ENCODE peak calls at places on chromosomes 6 and 20, in six cellular contexts. J is fibroblast of lung, O is adrenal gland, B is cardiac muscle cell, C is transverse colon, F is uterus. V is an unnamed sample.
A peak's percentile ranks its signal among the peaks of the same experiment; 100 is the strongest.

GRCh38 chr6:123888779-123889513 is 85.3 kb downstream of the NKAIN2 start:
- DNase-seq in J (no peak), O (no peak), B (peak; percentile 81), C (no peak), F (no peak), V (no peak)

GRCh38 chr6:4023240-4023639 is 55.7 kb downstream of the FAM217A start:
- DNase-seq in J (peak; percentile 33), O (no peak), B (no peak), C (no peak), F (no peak), V (no peak)

GRCh38 chr20:18702736-18703135 is 110.8 kb upstream of the SCP2D1 start:
- DNase-seq in J (no peak), O (no peak), B (no peak), C (no peak), F (no peak), V (no peak)

GRCh38 chr6:166203641-166204222 is 36.1 kb upstream of the TBXT start:
- DNase-seq in J (no peak), O (no peak), B (no peak), C (no peak), F (no peak), V (no peak)

GRCh38 chr20:2509794-2510193 is 1.1 kb upstream of the ZNF343 start:
- DNase-seq in J (no peak), O (no peak), B (no peak), C (no peak), F (no peak), V (no peak)

GRCh38 chr20:61476956-61477355 is 224.9 kb downstream of the CDH4 start:
- DNase-seq in J (no peak), O (no peak), B (no peak), C (no peak), F (no peak), V (no peak)

GRCh38 chr6:139925894-139926641 is 551.6 kb upstream of the CITED2 start:
- DNase-seq in J (peak; percentile 98), O (no peak), B (no peak), C (no peak), F (peak; percentile 27), V (no peak)

GRCh38 chr6:85186546-85187170 is 263.2 kb upstream of the NT5E start:
- DNase-seq in J (peak; percentile 5), O (no peak), B (no peak), C (no peak), F (no peak), V (no peak)

GRCh38 chr6:114862809-114863208 is 520.0 kb upstream of the HS3ST5 start:
- DNase-seq in J (no peak), O (no peak), B (no peak), C (no peak), F (no peak), V (no peak)

GRCh38 chr6:148971027-148971927 is 224.4 kb downstream of the UST start:
- DNase-seq in J (no peak), O (no peak), B (no peak), C (no peak), F (no peak), V (no peak)

GRCh38 chr6:148967546-148967945 is 220.7 kb downstream of the UST start:
- DNase-seq in J (no peak), O (no peak), B (no peak), C (no peak), F (no peak), V (no peak)

GRCh38 chr6:148968636-148969270 is 221.9 kb downstream of the UST start:
- DNase-seq in J (peak; percentile 30), O (no peak), B (no peak), C (no peak), F (no peak), V (no peak)

GRCh38 chr6:148969271-148969666 is 222.4 kb downstream of the UST start:
- DNase-seq in J (no peak), O (no peak), B (no peak), C (no peak), F (no peak), V (no peak)

GRCh38 chr6:148969679-148970078 is 222.8 kb downstream of the UST start:
- DNase-seq in J (peak; percentile 92), O (no peak), B (no peak), C (peak; percentile 39), F (no peak), V (no peak)
- H3K27ac ChIP-seq in J (peak overlapping the region; percentile 74), O (no peak overlapping the region), B (no peak overlapping the region), C (peak overlapping the region; percentile 28), F (no peak overlapping the region), V (no peak overlapping the region)

GRCh38 chr20:7291319-7291943 is 523.9 kb downstream of the BMP2 start:
- DNase-seq in J (no peak), O (no peak), B (no peak), C (no peak), F (no peak), V (no peak)
- H3K27ac ChIP-seq in J (no peak overlapping the region), O (no peak overlapping the region), B (no peak overlapping the region), C (no peak overlapping the region), F (no peak overlapping the region), V (no peak overlapping the region)

DNA sequence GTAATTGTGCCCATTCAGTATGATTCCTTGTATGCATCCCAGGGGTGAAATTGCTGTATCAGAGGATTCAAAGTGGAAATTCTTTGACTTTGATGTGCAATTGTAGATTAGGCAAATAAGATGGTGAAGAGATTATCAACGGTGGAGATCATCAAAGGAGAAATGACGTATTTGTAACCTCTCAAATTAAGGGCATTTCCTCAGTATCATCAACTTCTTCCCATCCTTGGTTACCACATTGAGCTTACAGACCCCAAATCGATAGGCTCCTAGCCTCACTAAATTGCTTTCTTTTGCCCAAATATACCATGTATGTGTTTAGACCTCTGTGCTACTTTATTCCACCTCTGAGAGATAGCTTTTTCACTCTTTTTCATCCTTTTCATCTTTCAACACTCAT is 213.1 kb upstream of the ZFP64 start:
- DNase-seq in J (no peak), O (no peak), B (no peak), C (no peak), F (no peak), V (no peak)
- H3K27ac ChIP-seq in J (no peak overlapping the region), O (no peak overlapping the region), B (no peak overlapping the region), C (no peak overlapping the region), F (no peak overlapping the region), V (no peak overlapping the region)

GRCh38 chr6:44043036-44043478 is 84.2 kb downstream of the MRPL14 start:
- DNase-seq in J (peak; percentile 49), O (peak; percentile 13), B (no peak), C (no peak), F (no peak), V (no peak)

GRCh38 chr6:44043479-44044153 is 83.6 kb downstream of the MRPL14 start:
- DNase-seq in J (peak; percentile 37), O (peak; percentile 5), B (no peak), C (no peak), F (no peak), V (no peak)

GRCh38 chr6:44044940-44045671 is 82.1 kb downstream of the MRPL14 start:
- DNase-seq in J (no peak), O (no peak), B (no peak), C (no peak), F (no peak), V (no peak)

GRCh38 chr6:44045672-44046015 is 81.6 kb downstream of the MRPL14 start:
- DNase-seq in J (no peak), O (no peak), B (no peak), C (no peak), F (no peak), V (no peak)

DNA sequence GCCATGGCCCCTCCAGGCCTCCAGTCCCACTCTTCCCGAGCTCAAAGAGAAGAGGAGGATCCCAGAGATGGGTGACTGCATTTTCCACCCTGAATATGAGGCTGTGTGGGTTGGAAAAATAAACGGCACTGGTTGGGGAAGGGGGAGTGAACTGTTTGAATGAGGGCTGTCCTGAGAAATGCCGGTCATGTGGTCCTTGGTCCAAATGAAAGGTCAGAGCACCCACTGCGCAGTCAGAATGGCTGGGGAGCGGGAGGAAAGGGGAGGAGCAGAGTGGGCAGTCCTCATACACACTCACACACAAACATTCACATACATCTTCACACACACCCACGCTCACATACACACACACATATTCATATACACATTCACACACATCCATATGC is 83.1 kb downstream of the MRPL14 start:
- DNase-seq in J (peak; percentile 38), O (no peak), B (no peak), C (no peak), F (no peak), V (no peak)
- H3K27ac ChIP-seq in J (no peak overlapping the region), O (peak overlapping the region; percentile 39), B (peak overlapping the region; percentile 70), C (peak overlapping the region; percentile 15), F (peak overlapping the region; percentile 90), V (no peak overlapping the region)

GRCh38 chr20:32207211-32207625 is 325 bp downstream of the PLAGL2 start:
- DNase-seq in J (no peak), O (no peak), B (no peak), C (no peak), F (no peak), V (no peak)

GRCh38 chr20:32206383-32207210 is 946 bp downstream of the PLAGL2 start:
- DNase-seq in J (no peak), O (no peak), B (no peak), C (no peak), F (no peak), V (no peak)

GRCh38 chr20:32205502-32206382 is 1.8 kb downstream of the PLAGL2 start:
- DNase-seq in J (peak; percentile 38), O (no peak), B (peak; percentile 54), C (no peak), F (no peak), V (no peak)

GRCh38 chr20:32203556-32204484 is 3.7 kb downstream of the PLAGL2 start:
- DNase-seq in J (no peak), O (no peak), B (no peak), C (peak; percentile 43), F (peak; percentile 73), V (no peak)

DNA sequence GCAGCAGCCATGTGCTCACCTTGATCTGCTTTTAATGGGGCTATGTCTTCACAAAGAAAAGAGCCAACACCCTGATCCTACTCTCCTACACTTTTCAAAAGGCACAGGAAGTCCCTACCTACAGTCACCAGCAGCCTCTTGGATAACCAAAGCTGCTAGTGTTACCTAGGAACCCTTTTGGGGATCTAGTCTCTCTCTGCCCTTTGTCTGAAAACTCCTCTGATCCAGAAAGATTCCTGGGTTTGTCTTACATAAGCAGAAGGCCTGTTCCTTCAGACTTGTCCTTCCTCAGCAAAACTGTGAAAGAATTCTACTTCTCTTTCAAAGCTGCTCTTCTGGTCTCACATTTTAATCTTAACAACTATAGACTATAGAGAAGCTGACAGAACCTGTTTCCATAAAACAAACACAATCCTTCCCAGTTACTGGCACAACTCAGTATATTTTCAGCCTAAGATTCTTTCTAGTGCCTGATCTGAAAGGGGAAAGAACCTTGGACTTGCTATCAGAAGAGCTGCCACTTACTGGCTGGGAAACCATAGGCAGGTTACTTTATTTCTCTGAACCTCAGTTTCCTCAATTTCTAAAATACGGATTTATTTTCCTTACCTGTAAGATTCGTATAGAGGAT is 2.9 kb downstream of the PLAGL2 start:
- DNase-seq in J (no peak), O (no peak), B (no peak), C (no peak), F (no peak), V (no peak)
- H3K27ac ChIP-seq in J (no peak overlapping the region), O (peak overlapping the region; percentile 13), B (peak overlapping the region; percentile 99), C (peak overlapping the region; percentile 83), F (peak overlapping the region; percentile 91), V (peak overlapping the region; percentile 58)

DNA sequence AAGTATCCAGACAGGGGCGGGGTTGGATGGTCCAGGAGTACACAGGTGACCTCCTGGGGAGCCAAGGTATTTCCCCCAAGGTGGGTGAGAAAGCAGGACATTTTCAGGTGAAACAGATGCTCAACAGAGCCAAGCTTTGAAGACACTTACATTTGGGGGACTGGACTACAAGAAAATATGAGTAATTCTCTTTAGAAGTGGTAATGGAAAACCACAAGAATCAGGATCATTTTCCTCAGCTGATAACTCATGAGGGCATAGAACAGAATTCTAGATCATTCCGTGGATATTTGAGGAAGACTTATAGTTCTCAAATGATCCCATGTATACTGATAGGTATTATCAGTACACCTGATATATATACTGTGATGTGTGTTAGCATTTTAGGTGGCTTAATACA is 89.9 kb downstream of the UST start:
- DNase-seq in J (no peak), O (no peak), B (no peak), C (no peak), F (no peak), V (no peak)
- H3K27ac ChIP-seq in J (no peak overlapping the region), O (no peak overlapping the region), B (no peak overlapping the region), C (no peak overlapping the region), F (no peak overlapping the region), V (no peak overlapping the region)

V was measured in substantia nigra.